ENCODE peak calls at places on chromosomes 7 and 10, in seven cellular contexts. S, P, Z, D, G, W and I are unnamed samples.

GRCh38 chr10:109894516-109894915 is 28.8 kb downstream of the XPNPEP1 start:
- DNase-seq in D (no peak), S (peak), W (no peak), P (no peak), G (peak), Z (peak), I (peak)

GRCh38 chr7:38105874-38106483 is 72.1 kb upstream of the STARD3NL start:
- DNase-seq in P (no peak), G (peak), W (no peak), D (no peak), Z (peak), S (peak), I (no peak)

GRCh38 chr7:11128500-11128899 is 154.8 kb downstream of the PHF14 start:
- DNase-seq in S (no peak), D (no peak), Z (no peak), G (no peak), W (no peak), P (no peak), I (no peak)

GRCh38 chr10:125878957-125879835 is 1.9 kb downstream of the DHX32 start:
- DNase-seq in Z (peak), G (no peak), D (no peak), P (no peak), S (no peak), W (no peak), I (no peak)

GRCh38 chr7:96084880-96085551 is 236.9 kb downstream of the SLC25A13 start:
- DNase-seq in G (peak), W (no peak), Z (peak), S (no peak), P (no peak), D (no peak), I (no peak)

GRCh38 chr7:28729685-28730084 is 228.4 kb downstream of the TRIL start:
- DNase-seq in S (no peak), G (no peak), P (no peak), W (no peak), Z (peak), D (no peak), I (no peak)

GRCh38 chr7:29843106-29843505 is 36.8 kb downstream of the WIPF3 start:
- DNase-seq in P (no peak), G (peak), D (no peak), Z (no peak), W (no peak), S (no peak), I (no peak)

GRCh38 chr10:110447886-110448285 is 49.8 kb upstream of the DUSP5 start:
- DNase-seq in G (peak), D (no peak), Z (no peak), S (no peak), W (no peak), P (no peak), I (no peak)

GRCh38 chr7:55206235-55207029 is 158.7 kb upstream of the LANCL2 start:
- DNase-seq in Z (peak), W (no peak), G (no peak), S (no peak), D (no peak), P (peak), I (no peak)

GRCh38 chr7:117123311-117123926 is 170.1 kb downstream of the ST7 start:
- DNase-seq in S (no peak), W (no peak), G (peak), D (no peak), Z (no peak), P (no peak), I (no peak)

GRCh38 chr10:131931981-131932380 is 31.2 kb downstream of the PPP2R2D start:
- DNase-seq in D (no peak), G (no peak), W (no peak), P (no peak), S (no peak), Z (no peak), I (no peak)

GRCh38 chr10:20888620-20889337 is 8.3 kb downstream of the NEBL start:
- DNase-seq in S (no peak), D (no peak), G (no peak), W (no peak), P (no peak), Z (peak), I (no peak)

GRCh38 chr7:8176370-8177081 is 85.4 kb downstream of the ICA1 start:
- DNase-seq in W (no peak), G (no peak), S (peak), Z (no peak), D (no peak), P (peak), I (no peak)

GRCh38 chr10:124646483-124647352 is 97.5 kb downstream of the FAM53B start:
- DNase-seq in W (no peak), S (peak), P (no peak), G (no peak), Z (peak), D (peak), I (no peak)

GRCh38 chr10:19819419-19820033 is 3.3 kb downstream of the PLXDC2 start:
- DNase-seq in P (no peak), G (peak), S (peak), W (no peak), D (no peak), Z (peak), I (peak)

GRCh38 chr10:33920351-33920750 is 585.9 kb upstream of the NRP1 start:
- DNase-seq in G (no peak), Z (no peak), D (no peak), S (no peak), W (no peak), P (no peak), I (no peak)

GRCh38 chr10:129534826-129535225 is 67.8 kb downstream of the MGMT start:
- DNase-seq in S (no peak), G (no peak), Z (no peak), D (no peak), W (no peak), P (no peak), I (no peak)

GRCh38 chr10:129755075-129756020 is 208.7 kb downstream of the EBF3 start:
- DNase-seq in Z (no peak), D (no peak), S (no peak), G (no peak), P (no peak), W (no peak), I (no peak)

GRCh38 chr7:101586971-101587370 is 42.1 kb downstream of the MYL10 start:
- DNase-seq in P (no peak), Z (no peak), S (no peak), W (no peak), G (no peak), D (no peak), I (no peak)

GRCh38 chr7:77887567-77887966 is 89.0 kb downstream of the PHTF2 start:
- DNase-seq in W (no peak), S (no peak), G (no peak), Z (peak), D (no peak), P (no peak), I (no peak)

GRCh38 chr10:24209421-24209770 is 458 bp downstream of the KIAA1217 start:
- DNase-seq in W (no peak), Z (peak), S (no peak), P (no peak), G (no peak), D (no peak), I (no peak)

GRCh38 chr7:66732439-66732838 is 8.1 kb upstream of the RABGEF1 start:
- DNase-seq in Z (no peak), S (no peak), W (no peak), D (no peak), G (no peak), P (no peak), I (no peak)